ENCODE peak calls at places on chromosomes 13 and 19, in ten cellular contexts. One of them, this sample, is unnamed.

GRCh38 chr13:104171132-104171531 is 1104.9 kb upstream of the SLC10A2 start:
- DNase-seq in CD8-positive, alpha-beta memory T cell: no peak
- DNase-seq in body of pancreas: no peak
- DNase-seq in heart left ventricle: no peak
- DNase-seq in suprapubic skin: no peak
- DNase-seq in effector memory CD4-positive, alpha-beta T cell: no peak
- DNase-seq in RWPE2: no peak
- DNase-seq in CD4-positive, alpha-beta memory T cell: no peak
- DNase-seq in caudate nucleus: no peak
- DNase-seq in fibroblast of lung: no peak
- DNase-seq in this sample: no peak

GRCh38 chr13:113769106-113769505 is 10.1 kb downstream of the TMEM255B start:
- DNase-seq in CD8-positive, alpha-beta memory T cell: no peak
- DNase-seq in body of pancreas: no peak
- DNase-seq in heart left ventricle: no peak
- DNase-seq in suprapubic skin: no peak
- DNase-seq in effector memory CD4-positive, alpha-beta T cell: no peak
- DNase-seq in RWPE2: no peak
- DNase-seq in CD4-positive, alpha-beta memory T cell: no peak
- DNase-seq in caudate nucleus: no peak
- DNase-seq in fibroblast of lung: no peak
- DNase-seq in this sample: no peak

GRCh38 chr19:9075064-9075964 is 11.5 kb upstream of the OR1M1 start:
- DNase-seq in CD8-positive, alpha-beta memory T cell: no peak
- DNase-seq in body of pancreas: peak; percentile 87
- DNase-seq in heart left ventricle: peak; percentile 53
- DNase-seq in suprapubic skin: no peak
- DNase-seq in effector memory CD4-positive, alpha-beta T cell: no peak
- DNase-seq in RWPE2: peak; percentile 99
- DNase-seq in CD4-positive, alpha-beta memory T cell: no peak
- DNase-seq in caudate nucleus: peak; percentile 2
- DNase-seq in fibroblast of lung: peak; percentile 92
- DNase-seq in this sample: peak; percentile 73

GRCh38 chr19:4908311-4908710 is 990 bp upstream of the UHRF1 start:
- DNase-seq in CD8-positive, alpha-beta memory T cell: no peak
- DNase-seq in body of pancreas: no peak
- DNase-seq in heart left ventricle: no peak
- DNase-seq in suprapubic skin: no peak
- DNase-seq in effector memory CD4-positive, alpha-beta T cell: no peak
- DNase-seq in RWPE2: no peak
- DNase-seq in CD4-positive, alpha-beta memory T cell: no peak
- DNase-seq in caudate nucleus: no peak
- DNase-seq in fibroblast of lung: no peak
- DNase-seq in this sample: no peak

GRCh38 chr13:72643339-72643989 is 84.0 kb downstream of the MZT1 start:
- DNase-seq in CD8-positive, alpha-beta memory T cell: peak; percentile 23
- DNase-seq in body of pancreas: peak; percentile 19
- DNase-seq in heart left ventricle: no peak
- DNase-seq in suprapubic skin: no peak
- DNase-seq in effector memory CD4-positive, alpha-beta T cell: no peak
- DNase-seq in RWPE2: peak; percentile 51
- DNase-seq in CD4-positive, alpha-beta memory T cell: peak; percentile 20
- DNase-seq in caudate nucleus: no peak
- DNase-seq in fibroblast of lung: peak; percentile 64
- DNase-seq in this sample: no peak

GRCh38 chr19:4069331-4069959 is 2.7 kb upstream of the ZBTB7A start:
- DNase-seq in CD8-positive, alpha-beta memory T cell: no peak
- DNase-seq in body of pancreas: no peak
- DNase-seq in heart left ventricle: no peak
- DNase-seq in suprapubic skin: no peak
- DNase-seq in effector memory CD4-positive, alpha-beta T cell: no peak
- DNase-seq in RWPE2: no peak
- DNase-seq in CD4-positive, alpha-beta memory T cell: peak; percentile 42
- DNase-seq in caudate nucleus: no peak
- DNase-seq in fibroblast of lung: no peak
- DNase-seq in this sample: no peak

GRCh38 chr13:93730780-93731179 is 504.2 kb downstream of the GPC6 start:
- DNase-seq in CD8-positive, alpha-beta memory T cell: no peak
- DNase-seq in body of pancreas: no peak
- DNase-seq in heart left ventricle: no peak
- DNase-seq in suprapubic skin: no peak
- DNase-seq in effector memory CD4-positive, alpha-beta T cell: no peak
- DNase-seq in RWPE2: no peak
- DNase-seq in CD4-positive, alpha-beta memory T cell: no peak
- DNase-seq in caudate nucleus: no peak
- DNase-seq in fibroblast of lung: peak; percentile 46
- DNase-seq in this sample: no peak

GRCh38 chr19:15107056-15108010 is at the start of gene SYDE1:
- DNase-seq in CD8-positive, alpha-beta memory T cell: no peak
- DNase-seq in body of pancreas: peak; percentile 41
- DNase-seq in heart left ventricle: peak; percentile 60
- DNase-seq in suprapubic skin: no peak
- DNase-seq in effector memory CD4-positive, alpha-beta T cell: no peak
- DNase-seq in RWPE2: no peak
- DNase-seq in CD4-positive, alpha-beta memory T cell: no peak
- DNase-seq in caudate nucleus: no peak
- DNase-seq in fibroblast of lung: peak; percentile 63
- DNase-seq in this sample: peak; percentile 61

GRCh38 chr13:46551410-46552301 is 1.3 kb upstream of the LRCH1 start:
- DNase-seq in CD8-positive, alpha-beta memory T cell: peak; percentile 51
- DNase-seq in body of pancreas: peak; percentile 78
- DNase-seq in heart left ventricle: peak; percentile 85
- DNase-seq in suprapubic skin: peak; percentile 82
- DNase-seq in effector memory CD4-positive, alpha-beta T cell: peak; percentile 16
- DNase-seq in RWPE2: peak; percentile 69
- DNase-seq in CD4-positive, alpha-beta memory T cell: peak; percentile 48
- DNase-seq in caudate nucleus: peak; percentile 11
- DNase-seq in fibroblast of lung: peak; percentile 79
- DNase-seq in this sample: peak; percentile 87

GRCh38 chr13:57629821-57630235 is 1.7 kb upstream of the PCDH17 start:
- DNase-seq in CD8-positive, alpha-beta memory T cell: no peak
- DNase-seq in body of pancreas: peak; percentile 87
- DNase-seq in heart left ventricle: peak; percentile 89
- DNase-seq in suprapubic skin: peak; percentile 82
- DNase-seq in effector memory CD4-positive, alpha-beta T cell: peak; percentile 31
- DNase-seq in RWPE2: peak; percentile 45
- DNase-seq in CD4-positive, alpha-beta memory T cell: peak; percentile 40
- DNase-seq in caudate nucleus: peak; percentile 96
- DNase-seq in fibroblast of lung: peak; percentile 93
- DNase-seq in this sample: peak; percentile 93

GRCh38 chr13:61286148-61286745 is 129.4 kb downstream of the PCDH20 start:
- DNase-seq in CD8-positive, alpha-beta memory T cell: no peak
- DNase-seq in body of pancreas: no peak
- DNase-seq in heart left ventricle: no peak
- DNase-seq in suprapubic skin: no peak
- DNase-seq in effector memory CD4-positive, alpha-beta T cell: no peak
- DNase-seq in RWPE2: no peak
- DNase-seq in CD4-positive, alpha-beta memory T cell: no peak
- DNase-seq in caudate nucleus: no peak
- DNase-seq in fibroblast of lung: no peak
- DNase-seq in this sample: no peak

GRCh38 chr19:6473652-6474051 is 7.9 kb downstream of the DENND1C start:
- DNase-seq in CD8-positive, alpha-beta memory T cell: no peak
- DNase-seq in body of pancreas: peak; percentile 67
- DNase-seq in heart left ventricle: no peak
- DNase-seq in suprapubic skin: no peak
- DNase-seq in effector memory CD4-positive, alpha-beta T cell: no peak
- DNase-seq in RWPE2: no peak
- DNase-seq in CD4-positive, alpha-beta memory T cell: no peak
- DNase-seq in caudate nucleus: no peak
- DNase-seq in fibroblast of lung: no peak
- DNase-seq in this sample: no peak

GRCh38 chr19:7926021-7926726 is at the start of gene CTXN1:
- DNase-seq in CD8-positive, alpha-beta memory T cell: peak; percentile 76
- DNase-seq in body of pancreas: peak; percentile 65
- DNase-seq in heart left ventricle: peak; percentile 74
- DNase-seq in suprapubic skin: peak; percentile 72
- DNase-seq in effector memory CD4-positive, alpha-beta T cell: peak; percentile 70
- DNase-seq in RWPE2: no peak
- DNase-seq in CD4-positive, alpha-beta memory T cell: peak; percentile 78
- DNase-seq in caudate nucleus: peak; percentile 57
- DNase-seq in fibroblast of lung: peak; percentile 37
- DNase-seq in this sample: no peak

GRCh38 chr19:18108897-18109296 is 11.3 kb downstream of the MAST3 start:
- DNase-seq in CD8-positive, alpha-beta memory T cell: no peak
- DNase-seq in body of pancreas: no peak
- DNase-seq in heart left ventricle: no peak
- DNase-seq in suprapubic skin: no peak
- DNase-seq in effector memory CD4-positive, alpha-beta T cell: no peak
- DNase-seq in RWPE2: no peak
- DNase-seq in CD4-positive, alpha-beta memory T cell: no peak
- DNase-seq in caudate nucleus: no peak
- DNase-seq in fibroblast of lung: no peak
- DNase-seq in this sample: no peak
- H3K27ac ChIP-seq in CD8-positive, alpha-beta memory T cell: peak overlapping the region; percentile 51
- H3K27ac ChIP-seq in body of pancreas: peak overlapping the region; percentile 94
- H3K27ac ChIP-seq in heart left ventricle: no peak overlapping the region
- H3K27ac ChIP-seq in suprapubic skin: no peak overlapping the region
- H3K27ac ChIP-seq in effector memory CD4-positive, alpha-beta T cell: peak overlapping the region; percentile 37
- H3K27ac ChIP-seq in RWPE2: no peak overlapping the region
- H3K27ac ChIP-seq in CD4-positive, alpha-beta memory T cell: no peak overlapping the region
- H3K27ac ChIP-seq in caudate nucleus: peak overlapping the region; percentile 22
- H3K27ac ChIP-seq in fibroblast of lung: no peak overlapping the region
- H3K27ac ChIP-seq in this sample: no peak overlapping the region

GRCh38 chr19:41166888-41167804 is 25.9 kb upstream of the CYP2S1 start:
- DNase-seq in CD8-positive, alpha-beta memory T cell: no peak
- DNase-seq in body of pancreas: peak; percentile 15
- DNase-seq in heart left ventricle: no peak
- DNase-seq in suprapubic skin: no peak
- DNase-seq in effector memory CD4-positive, alpha-beta T cell: no peak
- DNase-seq in RWPE2: no peak
- DNase-seq in CD4-positive, alpha-beta memory T cell: no peak
- DNase-seq in caudate nucleus: no peak
- DNase-seq in fibroblast of lung: no peak
- DNase-seq in this sample: no peak
- H3K27ac ChIP-seq in CD8-positive, alpha-beta memory T cell: no peak overlapping the region
- H3K27ac ChIP-seq in body of pancreas: no peak overlapping the region
- H3K27ac ChIP-seq in heart left ventricle: no peak overlapping the region
- H3K27ac ChIP-seq in suprapubic skin: no peak overlapping the region
- H3K27ac ChIP-seq in effector memory CD4-positive, alpha-beta T cell: no peak overlapping the region
- H3K27ac ChIP-seq in RWPE2: no peak overlapping the region
- H3K27ac ChIP-seq in CD4-positive, alpha-beta memory T cell: no peak overlapping the region
- H3K27ac ChIP-seq in caudate nucleus: no peak overlapping the region
- H3K27ac ChIP-seq in fibroblast of lung: no peak overlapping the region
- H3K27ac ChIP-seq in this sample: no peak overlapping the region

DNA sequence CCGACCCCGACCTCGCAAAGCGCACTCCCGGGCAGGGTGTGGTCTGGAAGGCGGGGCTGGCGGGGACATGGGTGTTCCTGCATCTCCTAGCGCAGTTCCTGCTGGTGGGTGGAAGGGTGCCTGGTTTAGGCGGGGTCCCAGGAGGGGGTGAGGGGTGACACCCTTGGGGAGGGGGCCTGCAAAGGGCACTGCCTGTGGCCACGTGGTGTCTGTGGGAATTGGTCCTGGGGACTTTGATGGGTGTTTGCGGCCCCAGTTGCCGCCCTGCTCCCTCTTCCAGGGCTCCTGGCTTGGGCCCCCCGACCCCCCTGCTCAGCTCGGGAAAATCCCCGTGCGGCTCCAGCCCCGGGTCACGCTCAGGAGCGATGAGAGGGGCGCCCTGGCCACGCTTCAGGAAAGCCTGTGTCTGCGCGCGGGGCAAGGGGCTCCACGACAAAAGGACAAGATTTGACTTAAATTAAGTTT is 19.1 kb downstream of the WTIP start:
- DNase-seq in CD8-positive, alpha-beta memory T cell: no peak
- DNase-seq in body of pancreas: no peak
- DNase-seq in heart left ventricle: peak; percentile 19
- DNase-seq in suprapubic skin: peak; percentile 54
- DNase-seq in effector memory CD4-positive, alpha-beta T cell: no peak
- DNase-seq in RWPE2: no peak
- DNase-seq in CD4-positive, alpha-beta memory T cell: no peak
- DNase-seq in caudate nucleus: no peak
- DNase-seq in fibroblast of lung: no peak
- DNase-seq in this sample: no peak
- H3K27ac ChIP-seq in CD8-positive, alpha-beta memory T cell: no peak overlapping the region
- H3K27ac ChIP-seq in body of pancreas: no peak overlapping the region
- H3K27ac ChIP-seq in heart left ventricle: no peak overlapping the region
- H3K27ac ChIP-seq in suprapubic skin: peak overlapping the region; percentile 24
- H3K27ac ChIP-seq in effector memory CD4-positive, alpha-beta T cell: no peak overlapping the region
- H3K27ac ChIP-seq in RWPE2: no peak overlapping the region
- H3K27ac ChIP-seq in CD4-positive, alpha-beta memory T cell: no peak overlapping the region
- H3K27ac ChIP-seq in caudate nucleus: no peak overlapping the region
- H3K27ac ChIP-seq in fibroblast of lung: no peak overlapping the region
- H3K27ac ChIP-seq in this sample: no peak overlapping the region

GRCh38 chr13:24161010-24161775 is 673 bp downstream of the SPATA13 start:
- DNase-seq in CD8-positive, alpha-beta memory T cell: peak; percentile 24
- DNase-seq in body of pancreas: peak; percentile 83
- DNase-seq in heart left ventricle: peak; percentile 21
- DNase-seq in suprapubic skin: peak; percentile 73
- DNase-seq in effector memory CD4-positive, alpha-beta T cell: peak; percentile 3
- DNase-seq in RWPE2: no peak
- DNase-seq in CD4-positive, alpha-beta memory T cell: no peak
- DNase-seq in caudate nucleus: peak; percentile 54
- DNase-seq in fibroblast of lung: peak; percentile 37
- DNase-seq in this sample: no peak

GRCh38 chr13:24162604-24163003 is 2.1 kb downstream of the SPATA13 start:
- DNase-seq in CD8-positive, alpha-beta memory T cell: no peak
- DNase-seq in body of pancreas: no peak
- DNase-seq in heart left ventricle: no peak
- DNase-seq in suprapubic skin: no peak
- DNase-seq in effector memory CD4-positive, alpha-beta T cell: no peak
- DNase-seq in RWPE2: no peak
- DNase-seq in CD4-positive, alpha-beta memory T cell: no peak
- DNase-seq in caudate nucleus: no peak
- DNase-seq in fibroblast of lung: no peak
- DNase-seq in this sample: no peak

GRCh38 chr13:24161980-24162517 is 1.5 kb downstream of the SPATA13 start:
- DNase-seq in CD8-positive, alpha-beta memory T cell: no peak
- DNase-seq in body of pancreas: peak; percentile 67
- DNase-seq in heart left ventricle: no peak
- DNase-seq in suprapubic skin: no peak
- DNase-seq in effector memory CD4-positive, alpha-beta T cell: no peak
- DNase-seq in RWPE2: no peak
- DNase-seq in CD4-positive, alpha-beta memory T cell: no peak
- DNase-seq in caudate nucleus: no peak
- DNase-seq in fibroblast of lung: no peak
- DNase-seq in this sample: no peak

GRCh38 chr13:24159362-24159761 is 1.2 kb upstream of the SPATA13 start:
- DNase-seq in CD8-positive, alpha-beta memory T cell: no peak
- DNase-seq in body of pancreas: no peak
- DNase-seq in heart left ventricle: no peak
- DNase-seq in suprapubic skin: no peak
- DNase-seq in effector memory CD4-positive, alpha-beta T cell: no peak
- DNase-seq in RWPE2: no peak
- DNase-seq in CD4-positive, alpha-beta memory T cell: no peak
- DNase-seq in caudate nucleus: no peak
- DNase-seq in fibroblast of lung: no peak
- DNase-seq in this sample: no peak

DNA sequence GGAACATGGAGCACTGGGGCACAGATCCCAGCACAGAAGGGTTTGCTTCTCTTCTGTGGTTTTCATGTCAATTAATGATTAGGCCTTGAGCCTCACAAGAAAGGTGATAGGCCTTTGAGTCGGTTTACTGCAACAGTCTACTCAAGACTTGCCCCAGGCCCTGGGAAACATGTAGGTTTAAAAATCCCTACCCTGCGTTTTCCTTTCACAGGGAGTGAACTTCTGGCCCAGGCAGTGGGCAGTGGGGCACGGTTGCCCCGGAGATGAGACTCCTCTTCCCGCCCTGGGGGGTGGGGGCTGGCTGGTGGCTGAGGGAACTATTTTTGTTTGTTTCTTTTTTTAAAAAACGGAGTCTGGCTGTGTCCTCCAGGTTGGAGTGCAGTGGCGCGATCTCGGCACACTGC is 597 bp upstream of the SPATA13 start:
- DNase-seq in CD8-positive, alpha-beta memory T cell: no peak
- DNase-seq in body of pancreas: no peak
- DNase-seq in heart left ventricle: no peak
- DNase-seq in suprapubic skin: no peak
- DNase-seq in effector memory CD4-positive, alpha-beta T cell: no peak
- DNase-seq in RWPE2: no peak
- DNase-seq in CD4-positive, alpha-beta memory T cell: no peak
- DNase-seq in caudate nucleus: no peak
- DNase-seq in fibroblast of lung: no peak
- DNase-seq in this sample: no peak
- H3K27ac ChIP-seq in CD8-positive, alpha-beta memory T cell: no peak overlapping the region
- H3K27ac ChIP-seq in body of pancreas: peak overlapping the region; percentile 98
- H3K27ac ChIP-seq in heart left ventricle: peak overlapping the region; percentile 69
- H3K27ac ChIP-seq in suprapubic skin: peak overlapping the region; percentile 83
- H3K27ac ChIP-seq in effector memory CD4-positive, alpha-beta T cell: no peak overlapping the region
- H3K27ac ChIP-seq in RWPE2: no peak overlapping the region
- H3K27ac ChIP-seq in CD4-positive, alpha-beta memory T cell: no peak overlapping the region
- H3K27ac ChIP-seq in caudate nucleus: peak overlapping the region; percentile 73
- H3K27ac ChIP-seq in fibroblast of lung: no peak overlapping the region
- H3K27ac ChIP-seq in this sample: peak overlapping the region; percentile 24